ENCODE peak calls at places on chromosomes 6 and 20, in ten cellular contexts. I, Y, B, Q, D, H, U, W, X and G are unnamed samples.

GRCh38 chr20:47502271-47502730 is 614 bp downstream of the NCOA3 start:
- DNase-seq in I (peak; percentile 24), Y (no peak), B (peak; percentile 46), Q (peak; percentile 40), D (peak; percentile 11), H (no peak), U (no peak), W (no peak), X (no peak), G (no peak)

GRCh38 chr6:55963301-55963700 is 87.9 kb upstream of the BMP5 start:
- DNase-seq in I (no peak), Y (no peak), B (no peak), Q (no peak), D (peak; percentile 9), H (no peak), U (no peak), W (no peak), X (no peak), G (no peak)

GRCh38 chr20:48582361-48582991 is 245.3 kb downstream of the PREX1 start:
- DNase-seq in I (no peak), Y (no peak), B (no peak), Q (no peak), D (no peak), H (no peak), U (no peak), W (no peak), X (no peak), G (no peak)

GRCh38 chr20:50399917-50400704 is 110.1 kb upstream of the PTPN1 start:
- DNase-seq in I (no peak), Y (no peak), B (no peak), Q (no peak), D (peak; percentile 42), H (no peak), U (no peak), W (peak; percentile 77), X (no peak), G (no peak)

GRCh38 chr20:48155231-48155630 is 369.9 kb upstream of the SULF2 start:
- DNase-seq in I (no peak), Y (no peak), B (no peak), Q (no peak), D (no peak), H (no peak), U (no peak), W (no peak), X (peak; percentile 52), G (no peak)

GRCh38 chr6:20312581-20312980 is 89.1 kb upstream of the E2F3 start:
- DNase-seq in I (no peak), Y (no peak), B (no peak), Q (no peak), D (no peak), H (no peak), U (no peak), W (no peak), X (no peak), G (no peak)

GRCh38 chr20:57999465-58000111 is 228.9 kb downstream of the ANKRD60 start:
- DNase-seq in I (no peak), Y (no peak), B (no peak), Q (no peak), D (no peak), H (no peak), U (no peak), W (no peak), X (no peak), G (no peak)

GRCh38 chr6:148398686-148399085 is 56.0 kb downstream of the SASH1 start:
- DNase-seq in I (no peak), Y (no peak), B (no peak), Q (no peak), D (no peak), H (no peak), U (no peak), W (no peak), X (no peak), G (no peak)

GRCh38 chr6:144696610-144697376 is 411.7 kb downstream of the UTRN start:
- DNase-seq in I (no peak), Y (no peak), B (no peak), Q (no peak), D (no peak), H (no peak), U (no peak), W (no peak), X (no peak), G (no peak)

GRCh38 chr6:134351615-134352474 is 33.9 kb upstream of the SGK1 start:
- DNase-seq in I (no peak), Y (no peak), B (no peak), Q (peak; percentile 11), D (no peak), H (no peak), U (no peak), W (no peak), X (no peak), G (no peak)

GRCh38 chr6:4682431-4683159 is 93.6 kb upstream of the CDYL start:
- DNase-seq in I (no peak), Y (no peak), B (no peak), Q (no peak), D (no peak), H (peak; percentile 59), U (no peak), W (no peak), X (no peak), G (no peak)

GRCh38 chr6:137834508-137834907 is 32.6 kb upstream of the TNFAIP3 start:
- DNase-seq in I (no peak), Y (no peak), B (no peak), Q (no peak), D (no peak), H (no peak), U (no peak), W (no peak), X (no peak), G (no peak)

GRCh38 chr6:85490516-85491248 is 40.8 kb downstream of the NT5E start:
- DNase-seq in I (no peak), Y (no peak), B (no peak), Q (no peak), D (peak; percentile 77), H (no peak), U (peak; percentile 16), W (peak; percentile 38), X (no peak), G (no peak)

GRCh38 chr6:108452725-108453195 is 108.0 kb upstream of the FOXO3 start:
- DNase-seq in I (no peak), Y (no peak), B (no peak), Q (no peak), D (no peak), H (no peak), U (no peak), W (no peak), X (no peak), G (no peak)

GRCh38 chr6:96794980-96795379 is 42.3 kb downstream of the GPR63 start:
- DNase-seq in I (no peak), Y (no peak), B (no peak), Q (no peak), D (no peak), H (no peak), U (no peak), W (peak; percentile 66), X (no peak), G (no peak)

GRCh38 chr6:13767121-13767794 is 47.1 kb downstream of the MCUR1 start:
- DNase-seq in I (peak; percentile 50), Y (no peak), B (peak; percentile 37), Q (peak; percentile 24), D (peak; percentile 48), H (no peak), U (no peak), W (no peak), X (peak; percentile 50), G (no peak)

GRCh38 chr6:83215131-83216047 is 22.2 kb downstream of the RWDD2A start:
- DNase-seq in I (peak; percentile 70), Y (peak; percentile 49), B (peak; percentile 51), Q (peak; percentile 53), D (peak; percentile 73), H (no peak), U (peak; percentile 33), W (peak; percentile 47), X (peak; percentile 55), G (no peak)

GRCh38 chr6:7978736-7979135 is 68.1 kb upstream of the TXNDC5 start:
- DNase-seq in I (no peak), Y (no peak), B (no peak), Q (no peak), D (peak; percentile 75), H (no peak), U (peak; percentile 89), W (peak; percentile 23), X (no peak), G (no peak)

GRCh38 chr6:48150701-48151100 is 39.7 kb upstream of the PTCHD4 start:
- DNase-seq in I (no peak), Y (no peak), B (no peak), Q (no peak), D (no peak), H (no peak), U (no peak), W (no peak), X (no peak), G (no peak)

GRCh38 chr6:166825553-166826145 is 130.7 kb downstream of the RNASET2 start:
- DNase-seq in I (no peak), Y (no peak), B (no peak), Q (no peak), D (peak; percentile 32), H (no peak), U (no peak), W (peak; percentile 75), X (no peak), G (no peak)

GRCh38 chr20:62734881-62735280 is 26.2 kb downstream of the NTSR1 start:
- DNase-seq in I (no peak), Y (no peak), B (no peak), Q (no peak), D (no peak), H (no peak), U (no peak), W (no peak), X (peak; percentile 28), G (no peak)

GRCh38 chr20:58174708-58175287 is 53.7 kb downstream of the ANKRD60 start:
- DNase-seq in I (peak; percentile 34), Y (no peak), B (no peak), Q (peak; percentile 38), D (no peak), H (no peak), U (no peak), W (no peak), X (no peak), G (no peak)

GRCh38 chr6:100240798-100241197 is 223.9 kb downstream of the SIM1 start:
- DNase-seq in I (no peak), Y (no peak), B (no peak), Q (no peak), D (no peak), H (no peak), U (no peak), W (no peak), X (no peak), G (no peak)